ENCODE peak calls at places on chromosomes 11 and 22, in six cellular contexts. Y is mesenchymal stem cell, C is GM12878, A is tibial nerve, F is suprapubic skin, O is OCI-LY7. Z is an unnamed sample.

GRCh38 chr11:76181371-76181770 is 24.9 kb downstream of the WNT11 start:
- DNase-seq in Y (no peak), C (no peak), A (no peak), F (no peak), O (no peak), Z (no peak)

GRCh38 chr22:45435544-45436139 is 22.1 kb downstream of the RIBC2 start:
- DNase-seq in Y (peak), C (peak), A (peak), F (peak), O (peak), Z (peak)

GRCh38 chr11:12224537-12224893 is 114.1 kb downstream of the MICAL2 start:
- DNase-seq in Y (no peak), C (peak), A (peak), F (peak), O (no peak), Z (peak)

GRCh38 chr22:32317524-32317923 is 40.1 kb upstream of the RFPL3 start:
- DNase-seq in Y (no peak), C (no peak), A (no peak), F (no peak), O (no peak), Z (no peak)

GRCh38 chr22:49705631-49706352 is 121.9 kb downstream of the BRD1 start:
- DNase-seq in Y (no peak), C (no peak), A (no peak), F (peak), O (no peak), Z (peak)

GRCh38 chr22:32804036-32804435 is 2.5 kb downstream of the TIMP3 start:
- DNase-seq in Y (no peak), C (no peak), A (no peak), F (no peak), O (no peak), Z (no peak)

GRCh38 chr11:898540-899190 is 11.9 kb downstream of the CHID1 start:
- DNase-seq in Y (peak), C (no peak), A (no peak), F (no peak), O (no peak), Z (no peak)

GRCh38 chr11:6898911-6899310 is 6.6 kb upstream of the OR2D2 start:
- DNase-seq in Y (no peak), C (no peak), A (no peak), F (no peak), O (no peak), Z (no peak)

GRCh38 chr22:37316875-37317371 is 34.6 kb downstream of the CYTH4 start:
- DNase-seq in Y (peak), C (no peak), A (peak), F (no peak), O (peak), Z (no peak)

GRCh38 chr22:46652081-46652929 is 32.1 kb downstream of the GRAMD4 start:
- DNase-seq in Y (peak), C (no peak), A (no peak), F (no peak), O (no peak), Z (no peak)

GRCh38 chr22:46653596-46653995 is 33.4 kb downstream of the GRAMD4 start:
- DNase-seq in Y (no peak), C (peak), A (no peak), F (no peak), O (no peak), Z (no peak)

GRCh38 chr22:46654426-46654825 is 34.2 kb downstream of the GRAMD4 start:
- DNase-seq in Y (no peak), C (no peak), A (no peak), F (no peak), O (no peak), Z (no peak)

GRCh38 chr22:46651316-46651715 is 31.1 kb downstream of the GRAMD4 start:
- DNase-seq in Y (no peak), C (no peak), A (no peak), F (no peak), O (no peak), Z (no peak)

DNA sequence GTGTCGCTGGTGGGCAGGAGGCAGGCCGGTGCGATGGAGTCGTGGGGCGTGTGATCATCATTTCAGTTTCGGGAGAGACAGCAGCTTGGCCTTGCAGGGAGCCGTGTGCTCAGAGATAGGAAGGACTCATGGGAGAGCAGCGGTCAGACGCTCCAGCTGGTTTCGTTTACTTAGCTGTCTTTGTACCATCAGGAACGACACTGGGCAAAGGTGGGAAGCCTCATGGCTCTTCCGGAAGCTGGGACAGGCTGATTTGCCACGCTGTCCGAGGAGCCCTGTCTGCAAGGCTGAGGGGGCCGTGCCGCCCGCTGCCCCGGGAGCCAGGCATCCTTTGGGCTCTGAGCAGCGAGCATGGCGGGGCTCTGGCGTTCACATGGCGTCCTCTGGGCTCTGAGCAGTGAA is 32.7 kb downstream of the GRAMD4 start:
- DNase-seq in Y (peak), C (no peak), A (no peak), F (no peak), O (no peak), Z (no peak)
- H3K4me3 ChIP-seq in Y (no peak), C (no peak), A (no peak), F (no peak), O (no peak), Z (peak)

GRCh38 chr11:9738126-9738525 is 74.2 kb downstream of the SWAP70 start:
- DNase-seq in Y (peak), C (no peak), A (no peak), F (no peak), O (peak), Z (no peak)

GRCh38 chr11:9738700-9739099 is 74.8 kb downstream of the SWAP70 start:
- DNase-seq in Y (no peak), C (no peak), A (no peak), F (no peak), O (no peak), Z (no peak)

GRCh38 chr11:9739108-9739507 is 75.2 kb downstream of the SWAP70 start:
- DNase-seq in Y (no peak), C (no peak), A (no peak), F (no peak), O (peak), Z (no peak)

GRCh38 chr11:9741260-9741659 is 77.4 kb downstream of the SWAP70 start:
- DNase-seq in Y (no peak), C (no peak), A (no peak), F (no peak), O (no peak), Z (no peak)

GRCh38 chr11:9740202-9740881 is 76.5 kb downstream of the SWAP70 start:
- DNase-seq in Y (no peak), C (no peak), A (no peak), F (no peak), O (no peak), Z (no peak)
- H3K27ac ChIP-seq in Y (no peak), C (peak), A (peak), F (no peak), O (peak), Z (no peak)

GRCh38 chr11:107780775-107781174 is 68.9 kb upstream of the SLN start:
- DNase-seq in Y (no peak), C (no peak), A (no peak), F (no peak), O (peak), Z (no peak)
- H3K4me3 ChIP-seq in Y (no peak), C (no peak), A (no peak), F (no peak), O (no peak), Z (no peak)

DNA sequence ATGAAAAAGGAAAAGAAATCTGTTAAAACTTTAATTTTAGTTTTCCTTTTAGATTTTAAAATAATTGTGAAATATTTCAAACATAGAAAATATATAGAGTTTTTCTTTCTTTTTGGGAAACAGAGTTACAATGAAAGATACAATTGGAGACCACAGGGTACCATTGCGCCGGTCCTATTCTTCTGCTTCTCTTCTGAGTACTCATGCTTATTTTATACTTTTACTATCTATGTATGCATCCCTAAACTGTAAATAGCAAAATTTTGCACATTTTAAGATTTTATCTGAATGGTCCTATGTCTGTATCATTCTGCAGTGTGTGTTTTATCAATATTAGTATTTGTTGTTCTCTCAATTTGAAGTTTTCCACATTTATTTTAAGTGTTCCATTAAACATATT is 65.0 kb downstream of the EHF start:
- DNase-seq in Y (no peak), C (no peak), A (no peak), F (no peak), O (no peak), Z (no peak)
- H3K27ac ChIP-seq in Y (no peak), C (no peak), A (no peak), F (no peak), O (no peak), Z (no peak)

GRCh38 chr11:97860237-97860636 is 1160.5 kb upstream of the CNTN5 start:
- DNase-seq in Y (no peak), C (no peak), A (no peak), F (no peak), O (no peak), Z (no peak)
- H3K4me3 ChIP-seq in Y (no peak), C (no peak), A (no peak), F (no peak), O (no peak), Z (no peak)

GRCh38 chr22:31083377-31083768 is 2.3 kb downstream of the SMTN start:
- DNase-seq in Y (no peak), C (no peak), A (no peak), F (no peak), O (no peak), Z (peak)
- H3K27ac ChIP-seq in Y (peak), C (no peak), A (peak), F (no peak), O (peak), Z (peak)

Z was measured in coronary artery.